ENCODE peak calls at places on chromosomes 1 and 21, in eight cellular contexts. One of them, this sample, is unnamed.

GRCh38 chr1:225878282-225878681 is 3.9 kb downstream of the TMEM63A start:
- DNase-seq in H9: no peak
- DNase-seq in OCI-LY7: no peak
- DNase-seq in IMR-90: no peak
- DNase-seq in K562: no peak
- DNase-seq in astrocyte: no peak
- DNase-seq in neural progenitor cell: no peak
- DNase-seq in endothelial cell of umbilical vein: no peak
- DNase-seq in this sample: no peak

GRCh38 chr1:112955678-112956502 is at the start of gene SLC16A1:
- DNase-seq in H9: peak
- DNase-seq in OCI-LY7: peak
- DNase-seq in IMR-90: peak
- DNase-seq in K562: peak
- DNase-seq in astrocyte: peak
- DNase-seq in neural progenitor cell: peak
- DNase-seq in endothelial cell of umbilical vein: peak
- DNase-seq in this sample: peak

GRCh38 chr1:170305777-170306299 is 160.1 kb downstream of the NTMT2 start:
- DNase-seq in H9: no peak
- DNase-seq in OCI-LY7: no peak
- DNase-seq in IMR-90: no peak
- DNase-seq in K562: no peak
- DNase-seq in astrocyte: no peak
- DNase-seq in neural progenitor cell: no peak
- DNase-seq in endothelial cell of umbilical vein: no peak
- DNase-seq in this sample: no peak

GRCh38 chr1:98077691-98078090 is 156.9 kb upstream of the DPYD start:
- DNase-seq in H9: no peak
- DNase-seq in OCI-LY7: no peak
- DNase-seq in IMR-90: peak
- DNase-seq in K562: no peak
- DNase-seq in astrocyte: peak
- DNase-seq in neural progenitor cell: no peak
- DNase-seq in endothelial cell of umbilical vein: no peak
- DNase-seq in this sample: no peak

GRCh38 chr21:41642399-41642798 is 124.5 kb downstream of the RIPK4 start:
- DNase-seq in H9: no peak
- DNase-seq in OCI-LY7: no peak
- DNase-seq in IMR-90: peak
- DNase-seq in K562: no peak
- DNase-seq in astrocyte: peak
- DNase-seq in neural progenitor cell: no peak
- DNase-seq in endothelial cell of umbilical vein: no peak
- DNase-seq in this sample: no peak

GRCh38 chr1:203888807-203889251 is 27.4 kb downstream of the SNRPE start:
- DNase-seq in H9: no peak
- DNase-seq in OCI-LY7: no peak
- DNase-seq in IMR-90: peak
- DNase-seq in K562: no peak
- DNase-seq in astrocyte: peak
- DNase-seq in neural progenitor cell: no peak
- DNase-seq in endothelial cell of umbilical vein: peak
- DNase-seq in this sample: no peak

GRCh38 chr1:209710837-209711236 is 6.2 kb downstream of the HSD11B1 start:
- DNase-seq in H9: no peak
- DNase-seq in OCI-LY7: no peak
- DNase-seq in IMR-90: no peak
- DNase-seq in K562: no peak
- DNase-seq in astrocyte: no peak
- DNase-seq in neural progenitor cell: no peak
- DNase-seq in endothelial cell of umbilical vein: no peak
- DNase-seq in this sample: no peak

GRCh38 chr1:39106949-39107740 is 81.0 kb downstream of the NDUFS5 start:
- DNase-seq in H9: no peak
- DNase-seq in OCI-LY7: no peak
- DNase-seq in IMR-90: no peak
- DNase-seq in K562: no peak
- DNase-seq in astrocyte: no peak
- DNase-seq in neural progenitor cell: peak
- DNase-seq in endothelial cell of umbilical vein: peak
- DNase-seq in this sample: peak

GRCh38 chr1:39576016-39576657 is 453 bp downstream of the PABPC4 start:
- DNase-seq in H9: no peak
- DNase-seq in OCI-LY7: peak
- DNase-seq in IMR-90: no peak
- DNase-seq in K562: peak
- DNase-seq in astrocyte: no peak
- DNase-seq in neural progenitor cell: peak
- DNase-seq in endothelial cell of umbilical vein: peak
- DNase-seq in this sample: peak

GRCh38 chr21:25639167-25639921 is at the start of gene JAM2:
- DNase-seq in H9: peak
- DNase-seq in OCI-LY7: peak
- DNase-seq in IMR-90: peak
- DNase-seq in K562: no peak
- DNase-seq in astrocyte: peak
- DNase-seq in neural progenitor cell: peak
- DNase-seq in endothelial cell of umbilical vein: no peak
- DNase-seq in this sample: peak

GRCh38 chr1:206114692-206115430 is 2.3 kb downstream of the AVPR1B start:
- DNase-seq in H9: no peak
- DNase-seq in OCI-LY7: no peak
- DNase-seq in IMR-90: no peak
- DNase-seq in K562: no peak
- DNase-seq in astrocyte: peak
- DNase-seq in neural progenitor cell: no peak
- DNase-seq in endothelial cell of umbilical vein: no peak
- DNase-seq in this sample: no peak

GRCh38 chr1:225776294-225776693 is 1.3 kb upstream of the SRP9 start:
- DNase-seq in H9: no peak
- DNase-seq in OCI-LY7: no peak
- DNase-seq in IMR-90: no peak
- DNase-seq in K562: no peak
- DNase-seq in astrocyte: no peak
- DNase-seq in neural progenitor cell: no peak
- DNase-seq in endothelial cell of umbilical vein: no peak
- DNase-seq in this sample: no peak

DNA sequence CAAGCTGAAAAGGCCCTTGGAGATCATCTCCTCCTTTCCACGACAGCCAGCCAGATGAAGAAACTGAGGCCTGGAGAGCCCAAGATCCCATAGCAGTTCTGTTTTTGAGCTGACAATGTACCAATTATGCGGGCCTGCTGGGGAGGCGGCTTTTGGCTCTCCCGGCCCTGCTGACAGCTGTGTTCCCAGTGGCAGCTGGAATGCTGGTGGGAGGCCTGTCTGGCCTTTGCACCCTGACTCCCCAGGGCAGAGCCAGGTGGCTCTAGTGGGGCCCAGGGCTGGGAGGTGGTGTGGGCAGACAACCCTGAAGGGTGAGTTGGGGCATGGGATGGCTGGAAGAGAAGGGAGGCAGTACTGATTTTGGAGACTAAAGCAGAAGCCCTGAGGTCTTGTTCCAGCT is 30.7 kb upstream of the WASF2 start:
- DNase-seq in H9: no peak
- DNase-seq in OCI-LY7: no peak
- DNase-seq in IMR-90: no peak
- DNase-seq in K562: no peak
- DNase-seq in astrocyte: no peak
- DNase-seq in neural progenitor cell: peak
- DNase-seq in endothelial cell of umbilical vein: no peak
- DNase-seq in this sample: no peak
- H3K4me2 ChIP-seq in H9: no peak
- H3K4me2 ChIP-seq in OCI-LY7: no peak
- H3K4me2 ChIP-seq in IMR-90: no peak
- H3K4me2 ChIP-seq in K562: no peak
- H3K4me2 ChIP-seq in astrocyte: no peak
- H3K4me2 ChIP-seq in neural progenitor cell: peak
- H3K4me2 ChIP-seq in endothelial cell of umbilical vein: no peak
- H3K4me2 ChIP-seq in this sample: no peak

GRCh38 chr1:3441449-3441848 is 13.0 kb upstream of the ARHGEF16 start:
- DNase-seq in H9: no peak
- DNase-seq in OCI-LY7: no peak
- DNase-seq in IMR-90: no peak
- DNase-seq in K562: no peak
- DNase-seq in astrocyte: no peak
- DNase-seq in neural progenitor cell: no peak
- DNase-seq in endothelial cell of umbilical vein: no peak
- DNase-seq in this sample: no peak

GRCh38 chr1:3440711-3441389 is 13.6 kb upstream of the ARHGEF16 start:
- DNase-seq in H9: no peak
- DNase-seq in OCI-LY7: no peak
- DNase-seq in IMR-90: no peak
- DNase-seq in K562: no peak
- DNase-seq in astrocyte: no peak
- DNase-seq in neural progenitor cell: no peak
- DNase-seq in endothelial cell of umbilical vein: no peak
- DNase-seq in this sample: no peak

GRCh38 chr1:3438661-3439180 is 15.7 kb upstream of the ARHGEF16 start:
- DNase-seq in H9: no peak
- DNase-seq in OCI-LY7: no peak
- DNase-seq in IMR-90: no peak
- DNase-seq in K562: no peak
- DNase-seq in astrocyte: no peak
- DNase-seq in neural progenitor cell: no peak
- DNase-seq in endothelial cell of umbilical vein: no peak
- DNase-seq in this sample: no peak

GRCh38 chr1:3440282-3440681 is 14.2 kb upstream of the ARHGEF16 start:
- DNase-seq in H9: no peak
- DNase-seq in OCI-LY7: no peak
- DNase-seq in IMR-90: no peak
- DNase-seq in K562: no peak
- DNase-seq in astrocyte: no peak
- DNase-seq in neural progenitor cell: no peak
- DNase-seq in endothelial cell of umbilical vein: no peak
- DNase-seq in this sample: no peak

DNA sequence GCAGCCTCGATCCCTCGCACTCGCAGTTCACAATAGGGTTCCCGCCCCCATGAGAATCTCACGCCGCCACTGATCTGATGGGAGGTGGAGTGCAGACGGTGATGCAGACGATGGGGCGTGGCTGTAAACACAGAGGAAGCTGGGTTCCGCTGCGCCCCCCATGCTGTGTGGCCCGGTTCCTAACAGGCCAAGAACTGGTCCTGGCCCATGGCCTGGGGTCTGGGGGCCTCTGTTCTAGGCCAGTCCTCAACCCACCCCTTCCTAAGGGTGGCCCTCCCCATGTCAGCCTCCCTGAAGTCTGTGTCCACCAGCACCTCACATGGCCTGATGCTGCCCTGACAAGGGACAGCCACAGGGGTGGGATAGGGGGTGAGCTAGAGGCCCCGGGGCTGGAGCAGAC is 15.1 kb upstream of the ARHGEF16 start:
- DNase-seq in H9: no peak
- DNase-seq in OCI-LY7: no peak
- DNase-seq in IMR-90: no peak
- DNase-seq in K562: no peak
- DNase-seq in astrocyte: no peak
- DNase-seq in neural progenitor cell: no peak
- DNase-seq in endothelial cell of umbilical vein: no peak
- DNase-seq in this sample: no peak
- H2AFZ ChIP-seq in H9: no peak
- H2AFZ ChIP-seq in OCI-LY7: no peak
- H2AFZ ChIP-seq in IMR-90: no peak
- H2AFZ ChIP-seq in K562: no peak
- H2AFZ ChIP-seq in astrocyte: no peak
- H2AFZ ChIP-seq in neural progenitor cell: no peak
- H2AFZ ChIP-seq in endothelial cell of umbilical vein: no peak
- H2AFZ ChIP-seq in this sample: no peak

GRCh38 chr1:92094595-92094994 is 14.4 kb downstream of the BTBD8 start:
- DNase-seq in H9: no peak
- DNase-seq in OCI-LY7: no peak
- DNase-seq in IMR-90: no peak
- DNase-seq in K562: no peak
- DNase-seq in astrocyte: no peak
- DNase-seq in neural progenitor cell: no peak
- DNase-seq in endothelial cell of umbilical vein: no peak
- DNase-seq in this sample: no peak

GRCh38 chr1:92095868-92096267 is 15.7 kb downstream of the BTBD8 start:
- DNase-seq in H9: no peak
- DNase-seq in OCI-LY7: no peak
- DNase-seq in IMR-90: no peak
- DNase-seq in K562: no peak
- DNase-seq in astrocyte: no peak
- DNase-seq in neural progenitor cell: no peak
- DNase-seq in endothelial cell of umbilical vein: no peak
- DNase-seq in this sample: no peak

GRCh38 chr1:92096317-92096716 is 16.2 kb downstream of the BTBD8 start:
- DNase-seq in H9: no peak
- DNase-seq in OCI-LY7: no peak
- DNase-seq in IMR-90: peak
- DNase-seq in K562: no peak
- DNase-seq in astrocyte: no peak
- DNase-seq in neural progenitor cell: no peak
- DNase-seq in endothelial cell of umbilical vein: no peak
- DNase-seq in this sample: no peak

GRCh38 chr1:92091625-92092024 is 11.5 kb downstream of the BTBD8 start:
- DNase-seq in H9: no peak
- DNase-seq in OCI-LY7: no peak
- DNase-seq in IMR-90: no peak
- DNase-seq in K562: no peak
- DNase-seq in astrocyte: no peak
- DNase-seq in neural progenitor cell: no peak
- DNase-seq in endothelial cell of umbilical vein: no peak
- DNase-seq in this sample: no peak

DNA sequence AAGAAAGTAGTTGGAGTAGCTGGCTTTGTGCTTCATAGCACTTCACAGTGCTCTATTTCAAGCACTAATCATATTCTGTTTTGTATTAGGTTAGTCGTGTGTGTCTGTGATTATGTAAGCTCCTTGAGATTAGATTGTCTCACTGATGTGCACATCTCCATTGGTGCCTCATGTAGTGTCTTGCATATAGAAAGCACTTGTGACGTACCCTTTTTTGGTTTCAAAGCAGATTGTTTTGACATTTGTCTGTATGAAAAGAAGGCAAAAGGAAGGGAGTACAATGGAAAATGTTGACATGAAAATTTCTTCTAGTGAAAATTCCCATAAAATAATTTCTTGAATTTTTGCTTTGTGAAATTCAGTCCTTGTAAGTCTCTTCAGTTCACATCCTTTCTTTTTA is 14.0 kb downstream of the BTBD8 start:
- DNase-seq in H9: no peak
- DNase-seq in OCI-LY7: no peak
- DNase-seq in IMR-90: no peak
- DNase-seq in K562: no peak
- DNase-seq in astrocyte: no peak
- DNase-seq in neural progenitor cell: no peak
- DNase-seq in endothelial cell of umbilical vein: no peak
- DNase-seq in this sample: no peak
- H3K4me2 ChIP-seq in H9: no peak
- H3K4me2 ChIP-seq in OCI-LY7: no peak
- H3K4me2 ChIP-seq in IMR-90: no peak
- H3K4me2 ChIP-seq in K562: no peak
- H3K4me2 ChIP-seq in astrocyte: no peak
- H3K4me2 ChIP-seq in neural progenitor cell: no peak
- H3K4me2 ChIP-seq in endothelial cell of umbilical vein: no peak
- H3K4me2 ChIP-seq in this sample: no peak

DNA sequence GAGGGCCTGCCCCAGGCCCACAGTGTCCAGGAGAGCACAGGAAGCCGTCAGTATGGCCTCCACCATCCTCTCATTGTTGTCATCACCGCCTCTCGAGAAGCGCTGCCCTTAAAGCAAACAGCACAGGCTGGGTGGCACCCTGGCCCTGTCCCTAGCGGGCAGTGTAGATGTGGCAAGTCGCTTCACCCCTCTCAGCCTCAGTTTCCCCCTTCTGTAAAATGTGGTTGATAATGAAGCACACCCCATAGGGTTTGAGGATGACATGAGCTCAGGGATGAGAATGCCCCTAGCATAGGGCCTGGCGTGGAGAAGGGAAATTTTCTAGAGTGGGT is 13.4 kb downstream of the PLA2G2F start:
- DNase-seq in H9: no peak
- DNase-seq in OCI-LY7: no peak
- DNase-seq in IMR-90: no peak
- DNase-seq in K562: no peak
- DNase-seq in astrocyte: no peak
- DNase-seq in neural progenitor cell: no peak
- DNase-seq in endothelial cell of umbilical vein: no peak
- DNase-seq in this sample: no peak
- H2AFZ ChIP-seq in H9: no peak
- H2AFZ ChIP-seq in OCI-LY7: peak
- H2AFZ ChIP-seq in IMR-90: peak
- H2AFZ ChIP-seq in K562: no peak
- H2AFZ ChIP-seq in astrocyte: peak
- H2AFZ ChIP-seq in neural progenitor cell: no peak
- H2AFZ ChIP-seq in endothelial cell of umbilical vein: no peak
- H2AFZ ChIP-seq in this sample: no peak